ENCODE peak calls at places on chromosomes 13 and 19, in four cellular contexts. S, H, N and B are unnamed samples.

GRCh38 chr19:6464070-6464873 is at the start of gene CRB3:
- DNase-seq in S (no peak), H (no peak), N (no peak), B (no peak)

GRCh38 chr19:58395979-58396627 is 647 bp downstream of the RNF225 start:
- DNase-seq in S (no peak), H (no peak), N (no peak), B (no peak)

GRCh38 chr13:61151062-61151461 is 264.6 kb downstream of the PCDH20 start:
- DNase-seq in S (no peak), H (no peak), N (no peak), B (no peak)

GRCh38 chr13:110812869-110813645 is 99.6 kb downstream of the ING1 start:
- DNase-seq in S (no peak), H (no peak), N (no peak), B (no peak)

GRCh38 chr13:40389081-40389641 is 277.3 kb downstream of the FOXO1 start:
- DNase-seq in S (no peak), H (peak; percentile 54), N (no peak), B (no peak)

GRCh38 chr13:59409211-59409610 is 754.5 kb downstream of the DIAPH3 start:
- DNase-seq in S (peak; percentile 30), H (no peak), N (no peak), B (no peak)

GRCh38 chr13:71712988-71713653 is 153.9 kb downstream of the DACH1 start:
- DNase-seq in S (no peak), H (no peak), N (no peak), B (no peak)

GRCh38 chr13:54513254-54513653 is 1484.6 kb downstream of the OLFM4 start:
- DNase-seq in S (no peak), H (no peak), N (no peak), B (no peak)

GRCh38 chr13:71902676-71903075 is 35.7 kb upstream of the DACH1 start:
- DNase-seq in S (no peak), H (no peak), N (no peak), B (no peak)

GRCh38 chr19:42762782-42763181 is 2.7 kb downstream of the PSG8 start:
- DNase-seq in S (no peak), H (no peak), N (no peak), B (no peak)

GRCh38 chr13:44368062-44368591 is 5.5 kb upstream of the SERP2 start:
- DNase-seq in S (peak; percentile 84), H (no peak), N (no peak), B (no peak)

GRCh38 chr13:98098511-98098910 is 44.4 kb upstream of the FARP1 start:
- DNase-seq in S (peak; percentile 74), H (no peak), N (no peak), B (no peak)

GRCh38 chr13:103335226-103335625 is 269.0 kb upstream of the SLC10A2 start:
- DNase-seq in S (no peak), H (no peak), N (no peak), B (no peak)

GRCh38 chr19:29509456-29509855 is 16.3 kb upstream of the VSTM2B start:
- DNase-seq in S (no peak), H (no peak), N (no peak), B (no peak)

GRCh38 chr19:22622901-22623840 is 11.0 kb upstream of the ZNF492 start:
- DNase-seq in S (no peak), H (no peak), N (no peak), B (no peak)

GRCh38 chr13:113774177-113775107 is 15.4 kb downstream of the TMEM255B start:
- DNase-seq in S (peak; percentile 39), H (no peak), N (no peak), B (peak; percentile 17)

GRCh38 chr13:51714663-51715168 is 89.2 kb downstream of the DHRS12 start:
- DNase-seq in S (peak; percentile 62), H (no peak), N (no peak), B (no peak)

GRCh38 chr13:109971006-109971744 is 184.8 kb upstream of the IRS2 start:
- DNase-seq in S (peak; percentile 69), H (no peak), N (no peak), B (no peak)

GRCh38 chr13:106354961-106355360 is 180.5 kb downstream of the EFNB2 start:
- DNase-seq in S (no peak), H (no peak), N (no peak), B (no peak)

GRCh38 chr13:112134150-112135075 is 67.5 kb downstream of the SOX1 start:
- DNase-seq in S (no peak), H (no peak), N (no peak), B (no peak)

GRCh38 chr13:24076124-24076523 is 84.4 kb upstream of the SPATA13 start:
- DNase-seq in S (no peak), H (no peak), N (no peak), B (no peak)

GRCh38 chr19:37942516-37942902 is 35.5 kb downstream of the SIPA1L3 start:
- DNase-seq in S (no peak), H (no peak), N (no peak), B (no peak)

GRCh38 chr13:34066344-34066743 is 248.4 kb downstream of the RFC3 start:
- DNase-seq in S (no peak), H (no peak), N (no peak), B (no peak)

GRCh38 chr13:107450931-107451330 is 764.4 kb downstream of the LIG4 start:
- DNase-seq in S (peak; percentile 92), H (no peak), N (peak; percentile 16), B (no peak)

GRCh38 chr19:46571495-46571894 is 29.6 kb upstream of the CALM3 start:
- DNase-seq in S (no peak), H (peak; percentile 11), N (no peak), B (no peak)

GRCh38 chr13:74070065-74070464 is 64.1 kb downstream of the KLF12 start:
- DNase-seq in S (no peak), H (peak; percentile 70), N (no peak), B (no peak)

GRCh38 chr13:35648109-35648508 is 171.6 kb upstream of the MAB21L1 start:
- DNase-seq in S (peak; percentile 11), H (no peak), N (no peak), B (no peak)

GRCh38 chr13:40432018-40432978 is 234.1 kb downstream of the FOXO1 start:
- DNase-seq in S (no peak), H (peak; percentile 96), N (no peak), B (no peak)

GRCh38 chr13:47890146-47890814 is 110.8 kb downstream of the SUCLA2 start:
- DNase-seq in S (peak; percentile 47), H (no peak), N (no peak), B (no peak)

GRCh38 chr13:105579821-105580707 is 955.4 kb downstream of the EFNB2 start:
- DNase-seq in S (no peak), H (no peak), N (no peak), B (no peak)

GRCh38 chr13:21567714-21568113 is 36.3 kb downstream of the MICU2 start:
- DNase-seq in S (no peak), H (no peak), N (no peak), B (no peak)

GRCh38 chr13:28503182-28503980 is 8.5 kb upstream of the FLT1 start:
- DNase-seq in S (no peak), H (no peak), N (no peak), B (no peak)

GRCh38 chr13:106033634-106034033 is 501.8 kb downstream of the EFNB2 start:
- DNase-seq in S (peak; percentile 85), H (no peak), N (no peak), B (no peak)

GRCh38 chr13:28056426-28056825 is 44.0 kb downstream of the FLT3 start:
- DNase-seq in S (no peak), H (no peak), N (no peak), B (no peak)

GRCh38 chr19:48819366-48819816 is 8.6 kb upstream of the BCAT2 start:
- DNase-seq in S (peak; percentile 97), H (no peak), N (peak; percentile 74), B (peak; percentile 45)

GRCh38 chr13:23268441-23268840 is 87.7 kb downstream of the SGCG start:
- DNase-seq in S (no peak), H (no peak), N (no peak), B (no peak)

GRCh38 chr13:51435002-51435578 is 17.7 kb downstream of the INTS6 start:
- DNase-seq in S (peak; percentile 20), H (peak; percentile 45), N (no peak), B (no peak)

GRCh38 chr19:58499021-58499927 is 12.5 kb downstream of the SLC27A5 start:
- DNase-seq in S (peak; percentile 99), H (peak; percentile 98), N (peak; percentile 99), B (peak; percentile 98)

GRCh38 chr13:99505814-99506269 is 4.6 kb downstream of the TM9SF2 start:
- DNase-seq in S (peak; percentile 20), H (no peak), N (no peak), B (no peak)
- TF ChIP-seq CTCF in S (peak; percentile 48), H (peak; percentile 73), N (peak; percentile 47), B (no peak)

GRCh38 chr19:31944286-31944685 is 401.1 kb upstream of the ZNF507 start:
- DNase-seq in S (no peak), H (no peak), N (no peak), B (no peak)

GRCh38 chr19:31946491-31946890 is 398.9 kb upstream of the ZNF507 start:
- DNase-seq in S (no peak), H (no peak), N (no peak), B (no peak)

GRCh38 chr19:31947436-31947835 is 398.0 kb upstream of the ZNF507 start:
- DNase-seq in S (no peak), H (no peak), N (no peak), B (no peak)

GRCh38 chr19:31943778-31944177 is 401.6 kb upstream of the ZNF507 start:
- DNase-seq in S (no peak), H (no peak), N (no peak), B (no peak)

GRCh38 chr19:31943305-31943704 is 402.1 kb upstream of the ZNF507 start:
- DNase-seq in S (no peak), H (no peak), N (no peak), B (no peak)
- TF ChIP-seq CTCF in S (no peak), H (no peak), N (no peak), B (no peak)

GRCh38 chr19:18167975-18168645 is 5.5 kb upstream of the IFI30 start:
- DNase-seq in S (no peak), H (peak; percentile 78), N (no peak), B (no peak)
- TF ChIP-seq CTCF in S (peak; percentile 68), H (peak; percentile 90), N (peak; percentile 80), B (peak; percentile 67)

GRCh38 chr19:10828981-10829821 is 6.8 kb downstream of the TMED1 start:
- DNase-seq in S (no peak), H (peak; percentile 43), N (no peak), B (no peak)
- TF ChIP-seq CTCF in S (no peak), H (peak; percentile 63), N (no peak), B (no peak)

GRCh38 chr19:3604227-3604986 is 2.3 kb downstream of the TBXA2R start:
- DNase-seq in S (no peak), H (no peak), N (no peak), B (no peak)

GRCh38 chr19:3595521-3596061 is 10.3 kb downstream of the GIPC3 start:
- DNase-seq in S (no peak), H (no peak), N (no peak), B (no peak)

GRCh38 chr19:3603121-3603841 is 3.4 kb downstream of the TBXA2R start:
- DNase-seq in S (no peak), H (no peak), N (no peak), B (no peak)

GRCh38 chr19:3601021-3601420 is 5.7 kb downstream of the TBXA2R start:
- DNase-seq in S (no peak), H (no peak), N (no peak), B (no peak)

GRCh38 chr19:3599776-3600183 is 6.9 kb downstream of the TBXA2R start:
- DNase-seq in S (no peak), H (no peak), N (no peak), B (no peak)
- TF ChIP-seq CTCF in S (peak; percentile 7), H (no peak), N (no peak), B (no peak)

GRCh38 chr19:35095667-35096368 is 19.8 kb upstream of the FXYD3 start:
- DNase-seq in S (no peak), H (no peak), N (no peak), B (no peak)
- TF ChIP-seq CTCF in S (no peak), H (no peak), N (no peak), B (no peak)